ENCODE peak calls at places on chromosomes 3 and 15, in six cellular contexts. A, B, E, P, M and U are unnamed samples.

GRCh38 chr3:151345854-151346253 is 16.5 kb upstream of the P2RY13 start:
- DNase-seq in B (no peak), M (no peak), E (peak), A (peak), P (no peak), U (peak)

GRCh38 chr3:54822206-54822605 is 105.7 kb downstream of the LRTM1 start:
- DNase-seq in P (peak), B (peak), E (peak), M (no peak), A (peak), U (peak)

GRCh38 chr15:40829155-40829554 is 647 bp upstream of the PPP1R14D start:
- DNase-seq in E (no peak), A (no peak), M (no peak), B (no peak), P (no peak), U (no peak)

GRCh38 chr3:152267831-152268500 is 763 bp upstream of the MBNL1 start:
- DNase-seq in M (no peak), P (no peak), E (no peak), B (no peak), A (no peak), U (peak)

GRCh38 chr3:72343078-72343477 is 505.2 kb downstream of the SHQ1 start:
- DNase-seq in M (no peak), B (no peak), P (no peak), E (peak), A (peak), U (peak)

GRCh38 chr3:169410430-169410829 is 253.1 kb downstream of the MECOM start:
- DNase-seq in P (no peak), E (no peak), M (no peak), B (no peak), A (no peak), U (no peak)

GRCh38 chr3:131033480-131034080 is 6.9 kb downstream of the NEK11 start:
- DNase-seq in M (no peak), A (peak), B (peak), E (peak), P (no peak), U (peak)

GRCh38 chr3:195117978-195118581 is 152.9 kb downstream of the XXYLT1 start:
- DNase-seq in M (no peak), B (no peak), A (peak), E (peak), P (no peak), U (no peak)

GRCh38 chr15:31930967-31931366 is 99.3 kb upstream of the CHRNA7 start:
- DNase-seq in B (no peak), E (no peak), A (no peak), P (no peak), M (no peak), U (no peak)

GRCh38 chr3:160217675-160218074 is 7.5 kb upstream of the C3orf80 start:
- DNase-seq in A (no peak), B (no peak), P (no peak), M (no peak), E (no peak), U (no peak)

GRCh38 chr15:81536296-81536695 is 162.3 kb upstream of the TMC3 start:
- DNase-seq in B (no peak), E (no peak), A (no peak), M (no peak), P (no peak), U (no peak)

GRCh38 chr3:184815046-184815930 is 3.3 kb downstream of the VPS8 start:
- DNase-seq in P (no peak), M (no peak), A (peak), B (no peak), E (peak), U (peak)

GRCh38 chr3:14333215-14333614 is 69.2 kb upstream of the SLC6A6 start:
- DNase-seq in A (no peak), E (no peak), B (no peak), P (no peak), M (no peak), U (no peak)

GRCh38 chr3:38138347-38139190 is at the start of gene MYD88:
- DNase-seq in M (no peak), B (no peak), P (peak), E (peak), A (peak), U (peak)

GRCh38 chr15:62277816-62278394 is 112.8 kb upstream of the C2CD4B start:
- DNase-seq in M (no peak), E (no peak), A (no peak), P (no peak), B (no peak), U (no peak)

GRCh38 chr3:49263490-49263889 is 13.5 kb downstream of the C3orf62 start:
- DNase-seq in P (no peak), A (no peak), B (no peak), M (no peak), E (no peak), U (no peak)

GRCh38 chr15:49832421-49832980 is 211.7 kb downstream of the DTWD1 start:
- DNase-seq in B (no peak), P (no peak), M (no peak), E (peak), A (peak), U (no peak)

GRCh38 chr3:192570757-192571156 is 156.6 kb downstream of the FGF12 start:
- DNase-seq in M (no peak), E (no peak), P (no peak), B (no peak), A (peak), U (peak)

GRCh38 chr3:123634149-123635051 is 49.5 kb upstream of the HACD2 start:
- DNase-seq in M (no peak), E (no peak), A (no peak), B (no peak), P (no peak), U (no peak)

GRCh38 chr3:167406876-167407492 is 26.9 kb upstream of the ZBBX start:
- DNase-seq in E (peak), B (no peak), M (no peak), P (no peak), A (peak), U (peak)

GRCh38 chr3:118772036-118773030 is 262.3 kb downstream of the IGSF11 start:
- DNase-seq in M (no peak), B (no peak), A (peak), E (no peak), P (no peak), U (no peak)

GRCh38 chr15:26628071-26628470 is 144.8 kb downstream of the GABRB3 start:
- DNase-seq in E (no peak), B (no peak), A (no peak), M (no peak), P (no peak), U (no peak)